ENCODE peak calls at places on chromosomes 6 and 20, in six cellular contexts. F, D, U, L, X and O are unnamed samples.

GRCh38 chr6:42441059-42441471 is 10.7 kb downstream of the TRERF1 start:
- DNase-seq in F (no peak), D (no peak), U (no peak), X (no peak), L (no peak), O (no peak)

GRCh38 chr6:123888779-123889513 is 85.3 kb downstream of the NKAIN2 start:
- DNase-seq in L (no peak), U (no peak), F (peak; percentile 88), X (no peak), D (no peak), O (no peak)

GRCh38 chr6:111478749-111479148 is 4.3 kb downstream of the REV3L start:
- DNase-seq in D (no peak), X (no peak), F (peak; percentile 43), L (no peak), U (peak; percentile 25), O (no peak)

GRCh38 chr20:55947701-55948100 is 57.6 kb downstream of the CBLN4 start:
- DNase-seq in F (no peak), U (no peak), L (no peak), X (no peak), D (no peak), O (no peak)

GRCh38 chr6:157536218-157536534 is 155.2 kb downstream of the ZDHHC14 start:
- DNase-seq in X (no peak), U (no peak), F (no peak), D (no peak), L (no peak), O (no peak)

GRCh38 chr20:10715035-10715434 is 41.2 kb upstream of the JAG1 start:
- DNase-seq in X (no peak), D (no peak), L (peak; percentile 19), U (no peak), F (no peak), O (no peak)

GRCh38 chr20:8621021-8621420 is 447.9 kb upstream of the PLCB4 start:
- DNase-seq in F (no peak), D (no peak), L (no peak), X (no peak), U (no peak), O (no peak)

GRCh38 chr20:44069203-44069931 is 117.6 kb downstream of the JPH2 start:
- DNase-seq in D (peak; percentile 72), U (no peak), X (no peak), L (no peak), F (no peak), O (peak; percentile 74)

GRCh38 chr20:48754269-48754668 is 73.5 kb downstream of the PREX1 start:
- DNase-seq in U (peak; percentile 40), F (no peak), L (no peak), X (no peak), D (no peak), O (no peak)